ENCODE peak calls at places on chromosomes 7 and 10, in four cellular contexts. R is NCI-H146, O is PC-3, X is Caki2. D is an unnamed sample.

GRCh38 chr10:96491303-96491702 is 22.4 kb downstream of the TLL2 start:
- DNase-seq in X (no peak), O (peak), R (no peak), D (no peak)

GRCh38 chr7:129714514-129715063 is 103.1 kb downstream of the NRF1 start:
- DNase-seq in O (no peak), X (no peak), R (peak), D (no peak)

GRCh38 chr10:96334888-96335526 is 23.8 kb downstream of the OPALIN start:
- DNase-seq in R (peak), X (peak), O (peak), D (peak)

GRCh38 chr10:60968504-60968903 is 24.5 kb upstream of the RHOBTB1 start:
- DNase-seq in R (no peak), O (no peak), X (no peak), D (no peak)

GRCh38 chr7:55545496-55545895 is 26.8 kb downstream of the VOPP1 start:
- DNase-seq in O (peak), R (no peak), X (peak), D (no peak)

GRCh38 chr10:7260412-7260900 is 150.4 kb downstream of the SFMBT2 start:
- DNase-seq in X (peak), R (no peak), O (peak), D (peak)

GRCh38 chr10:70666960-70667798 is 5.1 kb upstream of the ADAMTS14 start:
- DNase-seq in R (no peak), X (no peak), O (peak), D (no peak)

GRCh38 chr10:21413268-21413667 is 112.2 kb downstream of the SKIDA1 start:
- DNase-seq in O (no peak), X (no peak), R (no peak), D (no peak)

GRCh38 chr7:130831817-130832481 is 97.9 kb upstream of the KLF14 start:
- DNase-seq in O (peak), X (no peak), R (peak), D (peak)

GRCh38 chr10:16742165-16742960 is 74.9 kb downstream of the RSU1 start:
- DNase-seq in O (no peak), X (no peak), R (peak), D (no peak)

GRCh38 chr10:46226232-46226631 is 60.6 kb upstream of the ANTXRL start:
- DNase-seq in R (no peak), X (no peak), O (no peak), D (no peak)

GRCh38 chr7:106277976-106278375 is 6.8 kb downstream of the NAMPT start:
- DNase-seq in X (no peak), O (no peak), R (no peak), D (no peak)